ENCODE peak calls at places on chromosomes 1 and 21, in four cellular contexts. C, R, Y and T are unnamed samples.

GRCh38 chr1:52913537-52913936 is 8.0 kb downstream of the ECHDC2 start:
- DNase-seq in C (no peak), R (peak), Y (no peak), T (peak)

GRCh38 chr1:85581138-85581801 is 709 bp downstream of the CCN1 start:
- DNase-seq in C (no peak), R (peak), Y (peak), T (no peak)

GRCh38 chr1:170262540-170262939 is 116.8 kb downstream of the NTMT2 start:
- DNase-seq in C (no peak), R (no peak), Y (no peak), T (no peak)

GRCh38 chr1:31434101-31434871 is 21.3 kb downstream of the SERINC2 start:
- DNase-seq in C (no peak), R (peak), Y (no peak), T (no peak)

GRCh38 chr21:42850866-42851391 is 28.4 kb downstream of the WDR4 start:
- DNase-seq in C (no peak), R (peak), Y (no peak), T (peak)

GRCh38 chr1:10415211-10415930 is 14.9 kb upstream of the CENPS start:
- DNase-seq in C (no peak), R (peak), Y (no peak), T (no peak)

GRCh38 chr1:29805122-29805895 is 569.0 kb downstream of the PTPRU start:
- DNase-seq in C (no peak), R (peak), Y (no peak), T (no peak)

GRCh38 chr1:117146067-117146466 is 24.5 kb upstream of the TRIM45 start:
- DNase-seq in C (no peak), R (no peak), Y (no peak), T (no peak)

GRCh38 chr1:195202271-195202670 is 1406.0 kb downstream of the KCNT2 start:
- DNase-seq in C (no peak), R (no peak), Y (no peak), T (no peak)

GRCh38 chr1:226624526-226624925 is 76.0 kb downstream of the STUM start:
- DNase-seq in C (no peak), R (peak), Y (no peak), T (no peak)